ENCODE peak calls at places on chromosomes 5 and 9, in eight cellular contexts. One of them, this sample, is unnamed.

GRCh38 chr9:127904888-127905728 is 5.7 kb upstream of the ST6GALNAC6 start:
- DNase-seq in PC-3: no peak
- DNase-seq in neural progenitor cell: no peak
- DNase-seq in HCT116: no peak
- DNase-seq in SK-N-SH: no peak
- DNase-seq in GM23338: no peak
- DNase-seq in GM23248: no peak
- DNase-seq in OCI-LY7: peak
- DNase-seq in this sample: no peak

GRCh38 chr5:69083412-69083811 is 10.4 kb upstream of the SLC30A5 start:
- DNase-seq in PC-3: peak
- DNase-seq in neural progenitor cell: peak
- DNase-seq in HCT116: peak
- DNase-seq in SK-N-SH: no peak
- DNase-seq in GM23338: peak
- DNase-seq in GM23248: peak
- DNase-seq in OCI-LY7: no peak
- DNase-seq in this sample: peak

GRCh38 chr5:157273131-157273556 is 7.2 kb downstream of the CYFIP2 start:
- DNase-seq in PC-3: no peak
- DNase-seq in neural progenitor cell: no peak
- DNase-seq in HCT116: no peak
- DNase-seq in SK-N-SH: no peak
- DNase-seq in GM23338: no peak
- DNase-seq in GM23248: no peak
- DNase-seq in OCI-LY7: peak
- DNase-seq in this sample: no peak

GRCh38 chr9:121299467-121300282 is 31.7 kb downstream of the GSN start:
- DNase-seq in PC-3: no peak
- DNase-seq in neural progenitor cell: peak
- DNase-seq in HCT116: no peak
- DNase-seq in SK-N-SH: peak
- DNase-seq in GM23338: peak
- DNase-seq in GM23248: peak
- DNase-seq in OCI-LY7: no peak
- DNase-seq in this sample: peak

GRCh38 chr5:169429044-169429443 is 128.1 kb upstream of the SLIT3 start:
- DNase-seq in PC-3: no peak
- DNase-seq in neural progenitor cell: no peak
- DNase-seq in HCT116: no peak
- DNase-seq in SK-N-SH: no peak
- DNase-seq in GM23338: no peak
- DNase-seq in GM23248: peak
- DNase-seq in OCI-LY7: no peak
- DNase-seq in this sample: no peak

GRCh38 chr5:170292509-170292908 is 5.1 kb downstream of the LCP2 start:
- DNase-seq in PC-3: no peak
- DNase-seq in neural progenitor cell: no peak
- DNase-seq in HCT116: no peak
- DNase-seq in SK-N-SH: no peak
- DNase-seq in GM23338: no peak
- DNase-seq in GM23248: no peak
- DNase-seq in OCI-LY7: no peak
- DNase-seq in this sample: no peak

GRCh38 chr5:75189353-75189752 is 47.3 kb downstream of the ANKRD31 start:
- DNase-seq in PC-3: no peak
- DNase-seq in neural progenitor cell: no peak
- DNase-seq in HCT116: no peak
- DNase-seq in SK-N-SH: no peak
- DNase-seq in GM23338: no peak
- DNase-seq in GM23248: no peak
- DNase-seq in OCI-LY7: no peak
- DNase-seq in this sample: no peak

GRCh38 chr9:121700165-121700830 is 48.9 kb downstream of the DAB2IP start:
- DNase-seq in PC-3: peak
- DNase-seq in neural progenitor cell: peak
- DNase-seq in HCT116: no peak
- DNase-seq in SK-N-SH: peak
- DNase-seq in GM23338: peak
- DNase-seq in GM23248: peak
- DNase-seq in OCI-LY7: peak
- DNase-seq in this sample: peak

GRCh38 chr5:157464518-157465171 is 4.6 kb downstream of the NIPAL4 start:
- DNase-seq in PC-3: peak
- DNase-seq in neural progenitor cell: no peak
- DNase-seq in HCT116: peak
- DNase-seq in SK-N-SH: no peak
- DNase-seq in GM23338: peak
- DNase-seq in GM23248: peak
- DNase-seq in OCI-LY7: no peak
- DNase-seq in this sample: peak

GRCh38 chr5:93886917-93887361 is 145.5 kb upstream of the POU5F2 start:
- DNase-seq in PC-3: no peak
- DNase-seq in neural progenitor cell: no peak
- DNase-seq in HCT116: no peak
- DNase-seq in SK-N-SH: no peak
- DNase-seq in GM23338: no peak
- DNase-seq in GM23248: no peak
- DNase-seq in OCI-LY7: no peak
- DNase-seq in this sample: no peak

GRCh38 chr5:145484195-145484594 is 350.9 kb downstream of the PRELID2 start:
- DNase-seq in PC-3: peak
- DNase-seq in neural progenitor cell: no peak
- DNase-seq in HCT116: peak
- DNase-seq in SK-N-SH: no peak
- DNase-seq in GM23338: no peak
- DNase-seq in GM23248: peak
- DNase-seq in OCI-LY7: no peak
- DNase-seq in this sample: no peak

GRCh38 chr5:92552206-92553160 is 1028.5 kb downstream of the NR2F1-AS1 start:
- DNase-seq in PC-3: peak
- DNase-seq in neural progenitor cell: no peak
- DNase-seq in HCT116: peak
- DNase-seq in SK-N-SH: peak
- DNase-seq in GM23338: no peak
- DNase-seq in GM23248: peak
- DNase-seq in OCI-LY7: no peak
- DNase-seq in this sample: peak

GRCh38 chr5:88760512-88760911 is 122.5 kb downstream of the MEF2C start:
- DNase-seq in PC-3: no peak
- DNase-seq in neural progenitor cell: no peak
- DNase-seq in HCT116: no peak
- DNase-seq in SK-N-SH: no peak
- DNase-seq in GM23338: no peak
- DNase-seq in GM23248: no peak
- DNase-seq in OCI-LY7: no peak
- DNase-seq in this sample: peak

GRCh38 chr5:134554319-134555222 is 29.1 kb downstream of the JADE2 start:
- DNase-seq in PC-3: peak
- DNase-seq in neural progenitor cell: no peak
- DNase-seq in HCT116: no peak
- DNase-seq in SK-N-SH: peak
- DNase-seq in GM23338: peak
- DNase-seq in GM23248: peak
- DNase-seq in OCI-LY7: peak
- DNase-seq in this sample: peak

GRCh38 chr5:91469517-91470165 is 86.5 kb upstream of the ARRDC3 start:
- DNase-seq in PC-3: peak
- DNase-seq in neural progenitor cell: no peak
- DNase-seq in HCT116: no peak
- DNase-seq in SK-N-SH: no peak
- DNase-seq in GM23338: no peak
- DNase-seq in GM23248: no peak
- DNase-seq in OCI-LY7: no peak
- DNase-seq in this sample: peak

GRCh38 chr5:108148715-108149139 is 233.2 kb downstream of the FBXL17 start:
- DNase-seq in PC-3: peak
- DNase-seq in neural progenitor cell: peak
- DNase-seq in HCT116: no peak
- DNase-seq in SK-N-SH: peak
- DNase-seq in GM23338: peak
- DNase-seq in GM23248: peak
- DNase-seq in OCI-LY7: peak
- DNase-seq in this sample: peak

GRCh38 chr5:169126376-169127043 is 174.4 kb downstream of the SLIT3 start:
- DNase-seq in PC-3: no peak
- DNase-seq in neural progenitor cell: no peak
- DNase-seq in HCT116: no peak
- DNase-seq in SK-N-SH: no peak
- DNase-seq in GM23338: no peak
- DNase-seq in GM23248: peak
- DNase-seq in OCI-LY7: no peak
- DNase-seq in this sample: no peak

DNA sequence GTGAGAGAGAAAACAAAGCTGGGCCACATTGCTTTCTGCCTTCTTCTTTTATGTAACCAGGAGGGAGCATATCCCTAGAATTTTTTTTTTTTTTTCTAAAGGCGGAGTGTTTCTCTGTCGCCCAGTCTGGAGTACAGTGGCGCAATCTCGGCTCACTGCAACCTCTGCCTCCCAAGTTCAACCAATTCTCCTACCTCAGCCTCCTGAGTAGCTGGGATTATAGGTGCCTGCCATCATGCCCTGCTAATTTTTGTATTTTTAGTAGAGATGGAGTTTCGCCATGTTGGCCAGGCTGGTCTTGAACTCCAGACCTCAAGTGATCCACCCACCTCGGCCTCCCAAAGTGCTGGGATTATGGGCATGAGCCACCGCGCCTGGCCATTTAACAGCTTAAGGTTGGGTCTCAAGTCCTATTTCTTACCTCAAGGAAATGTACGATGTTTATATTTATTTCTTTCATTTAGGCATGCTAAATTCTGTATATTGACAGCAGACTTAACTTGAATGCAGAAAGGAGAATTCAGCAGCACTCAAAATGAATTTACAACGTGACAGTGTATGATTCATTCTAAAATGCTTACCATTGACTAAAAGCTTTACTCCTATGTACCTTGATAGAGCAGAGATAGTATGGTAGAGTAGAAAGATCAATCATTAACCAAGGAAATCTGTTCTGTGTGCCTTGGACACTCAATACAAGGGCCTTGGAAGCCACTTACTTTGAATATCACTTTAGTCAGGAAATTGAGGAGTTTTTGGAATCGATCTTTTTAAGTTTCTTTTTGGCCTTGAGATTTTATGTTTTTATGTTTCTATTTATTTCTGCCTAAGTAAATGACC is 100.9 kb downstream of the F2RL2 start:
- DNase-seq in PC-3: no peak
- DNase-seq in neural progenitor cell: no peak
- DNase-seq in HCT116: no peak
- DNase-seq in SK-N-SH: no peak
- DNase-seq in GM23338: no peak
- DNase-seq in GM23248: no peak
- DNase-seq in OCI-LY7: no peak
- DNase-seq in this sample: peak
- H3K27ac ChIP-seq in PC-3: no peak
- H3K27ac ChIP-seq in neural progenitor cell: no peak
- H3K27ac ChIP-seq in HCT116: no peak
- H3K27ac ChIP-seq in SK-N-SH: peak
- H3K27ac ChIP-seq in GM23338: peak
- H3K27ac ChIP-seq in GM23248: no peak
- H3K27ac ChIP-seq in OCI-LY7: no peak
- H3K27ac ChIP-seq in this sample: peak

GRCh38 chr9:70506159-70506558 is 91.7 kb upstream of the KLF9 start:
- DNase-seq in PC-3: no peak
- DNase-seq in neural progenitor cell: no peak
- DNase-seq in HCT116: no peak
- DNase-seq in SK-N-SH: no peak
- DNase-seq in GM23338: no peak
- DNase-seq in GM23248: peak
- DNase-seq in OCI-LY7: no peak
- DNase-seq in this sample: no peak
- TF ChIP-seq EZH2phosphoT487 in PC-3: no peak
- TF ChIP-seq EZH2phosphoT487 in neural progenitor cell: no peak
- TF ChIP-seq EZH2phosphoT487 in HCT116: no peak
- TF ChIP-seq EZH2phosphoT487 in SK-N-SH: no peak
- TF ChIP-seq EZH2phosphoT487 in GM23338: no peak
- TF ChIP-seq EZH2phosphoT487 in GM23248: no peak
- TF ChIP-seq EZH2phosphoT487 in OCI-LY7: no peak
- TF ChIP-seq EZH2phosphoT487 in this sample: no peak

GRCh38 chr5:131387236-131387635 is 123.4 kb downstream of the CDC42SE2 start:
- DNase-seq in PC-3: no peak
- DNase-seq in neural progenitor cell: no peak
- DNase-seq in HCT116: no peak
- DNase-seq in SK-N-SH: no peak
- DNase-seq in GM23338: no peak
- DNase-seq in GM23248: no peak
- DNase-seq in OCI-LY7: no peak
- DNase-seq in this sample: no peak
- H3K27ac ChIP-seq in PC-3: no peak
- H3K27ac ChIP-seq in neural progenitor cell: no peak
- H3K27ac ChIP-seq in HCT116: no peak
- H3K27ac ChIP-seq in SK-N-SH: no peak
- H3K27ac ChIP-seq in GM23338: no peak
- H3K27ac ChIP-seq in GM23248: no peak
- H3K27ac ChIP-seq in OCI-LY7: no peak
- H3K27ac ChIP-seq in this sample: peak

GRCh38 chr5:10892135-10892910 is 131.3 kb upstream of the DAP start:
- DNase-seq in PC-3: peak
- DNase-seq in neural progenitor cell: no peak
- DNase-seq in HCT116: no peak
- DNase-seq in SK-N-SH: no peak
- DNase-seq in GM23338: no peak
- DNase-seq in GM23248: peak
- DNase-seq in OCI-LY7: no peak
- DNase-seq in this sample: no peak

GRCh38 chr5:10886497-10886896 is 125.5 kb upstream of the DAP start:
- DNase-seq in PC-3: no peak
- DNase-seq in neural progenitor cell: no peak
- DNase-seq in HCT116: no peak
- DNase-seq in SK-N-SH: no peak
- DNase-seq in GM23338: no peak
- DNase-seq in GM23248: no peak
- DNase-seq in OCI-LY7: no peak
- DNase-seq in this sample: no peak

GRCh38 chr5:10894445-10895054 is 133.5 kb upstream of the DAP start:
- DNase-seq in PC-3: no peak
- DNase-seq in neural progenitor cell: no peak
- DNase-seq in HCT116: no peak
- DNase-seq in SK-N-SH: no peak
- DNase-seq in GM23338: no peak
- DNase-seq in GM23248: no peak
- DNase-seq in OCI-LY7: no peak
- DNase-seq in this sample: no peak

GRCh38 chr5:10892911-10893215 is 131.8 kb upstream of the DAP start:
- DNase-seq in PC-3: no peak
- DNase-seq in neural progenitor cell: no peak
- DNase-seq in HCT116: no peak
- DNase-seq in SK-N-SH: no peak
- DNase-seq in GM23338: no peak
- DNase-seq in GM23248: no peak
- DNase-seq in OCI-LY7: no peak
- DNase-seq in this sample: no peak

DNA sequence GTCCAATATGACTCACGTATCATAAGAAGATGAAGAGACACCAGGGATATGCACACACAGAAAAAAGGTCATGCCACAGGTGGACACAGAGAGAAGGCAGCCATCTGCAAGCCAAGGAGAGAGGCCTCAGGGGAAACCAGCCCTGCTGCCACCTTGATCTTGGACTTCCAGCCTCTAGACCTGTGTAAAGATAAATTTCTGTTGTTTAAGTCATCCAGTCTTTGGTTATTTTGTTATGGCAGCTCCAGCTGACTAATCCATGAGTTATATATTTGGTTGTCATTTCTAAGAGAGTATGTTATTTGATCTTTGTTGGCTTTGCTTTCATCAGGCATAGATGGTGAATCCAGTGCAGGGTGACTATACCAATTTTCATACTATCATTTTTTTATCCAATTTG is 130.2 kb upstream of the DAP start:
- DNase-seq in PC-3: peak
- DNase-seq in neural progenitor cell: no peak
- DNase-seq in HCT116: no peak
- DNase-seq in SK-N-SH: no peak
- DNase-seq in GM23338: no peak
- DNase-seq in GM23248: no peak
- DNase-seq in OCI-LY7: no peak
- DNase-seq in this sample: no peak
- TF ChIP-seq EZH2phosphoT487 in PC-3: no peak
- TF ChIP-seq EZH2phosphoT487 in neural progenitor cell: no peak
- TF ChIP-seq EZH2phosphoT487 in HCT116: no peak
- TF ChIP-seq EZH2phosphoT487 in SK-N-SH: no peak
- TF ChIP-seq EZH2phosphoT487 in GM23338: no peak
- TF ChIP-seq EZH2phosphoT487 in GM23248: no peak
- TF ChIP-seq EZH2phosphoT487 in OCI-LY7: no peak
- TF ChIP-seq EZH2phosphoT487 in this sample: no peak